ENCODE peak calls at places on chromosomes 1 and 21, in ten cellular contexts. Q, D, M, X, N, K, T, V, Y and P are unnamed samples.

GRCh38 chr1:194292912-194293311 is 1106.5 kb upstream of the B3GALT2 start:
- DNase-seq in X (no peak), Y (no peak), V (no peak), Q (no peak), K (no peak), M (no peak), T (no peak), D (no peak), N (no peak), P (no peak)

GRCh38 chr1:86159800-86160199 is 3.2 kb upstream of the COL24A1 start:
- DNase-seq in Y (no peak), Q (no peak), M (no peak), T (no peak), K (no peak), D (no peak), V (no peak), N (no peak), X (no peak), P (no peak)

GRCh38 chr1:7553042-7553690 is 217.9 kb upstream of the VAMP3 start:
- DNase-seq in Y (no peak), N (no peak), Q (no peak), X (no peak), T (no peak), M (no peak), D (no peak), V (no peak), K (no peak), P (no peak)

GRCh38 chr21:19922122-19922521 is 1076.1 kb upstream of the NCAM2 start:
- DNase-seq in X (no peak), T (peak), K (no peak), Y (no peak), M (no peak), N (no peak), Q (no peak), V (no peak), D (no peak), P (no peak)

GRCh38 chr1:117128323-117129079 is 7.0 kb upstream of the TRIM45 start:
- DNase-seq in Q (no peak), T (no peak), K (no peak), M (peak), Y (no peak), X (no peak), D (no peak), N (peak), V (peak), P (no peak)

GRCh38 chr1:44049839-44050238 is 18.6 kb upstream of the SLC6A9 start:
- DNase-seq in Q (no peak), D (no peak), Y (no peak), X (no peak), K (no peak), T (no peak), N (peak), V (peak), M (peak), P (peak)

GRCh38 chr1:248627971-248628844 is 6.7 kb downstream of the OR2T11 start:
- DNase-seq in D (no peak), V (no peak), Q (no peak), Y (no peak), K (no peak), N (no peak), T (no peak), M (no peak), X (no peak), P (no peak)

GRCh38 chr21:30408782-30409494 is 13.1 kb downstream of the KRTAP13-1 start:
- DNase-seq in M (peak), K (peak), Q (no peak), N (peak), T (peak), D (peak), Y (no peak), V (peak), X (peak), P (no peak)

GRCh38 chr1:165696625-165697100 is 1.7 kb downstream of the ALDH9A1 start:
- DNase-seq in V (peak), D (peak), N (peak), T (no peak), Q (no peak), M (peak), X (no peak), Y (no peak), K (no peak), P (peak)

GRCh38 chr1:204357551-204357950 is 2.2 kb downstream of the PLEKHA6 start:
- DNase-seq in M (no peak), Y (no peak), X (peak), V (no peak), K (no peak), T (peak), D (no peak), Q (no peak), N (peak), P (no peak)

GRCh38 chr1:99755664-99756063 is 10.8 kb downstream of the FRRS1 start:
- DNase-seq in T (no peak), K (no peak), Q (no peak), D (no peak), V (no peak), M (no peak), Y (no peak), N (no peak), X (no peak), P (no peak)

GRCh38 chr1:4071675-4072074 is 171.6 kb upstream of the C1orf174 start:
- DNase-seq in V (no peak), Q (no peak), N (no peak), Y (no peak), T (no peak), K (no peak), X (no peak), D (no peak), M (no peak), P (no peak)

GRCh38 chr1:166874464-166874863 is 1.6 kb downstream of the TADA1 start:
- DNase-seq in K (no peak), M (no peak), T (no peak), Q (no peak), Y (no peak), V (no peak), N (no peak), D (no peak), X (no peak), P (no peak)

GRCh38 chr1:109509176-109510134 is at the start of gene AMIGO1:
- DNase-seq in T (peak), V (peak), X (no peak), N (peak), Y (no peak), M (peak), Q (peak), D (peak), K (peak), P (no peak)

GRCh38 chr1:42529724-42530161 is 66.7 kb downstream of the CCDC30 start:
- DNase-seq in Y (no peak), T (no peak), X (no peak), K (no peak), M (peak), N (peak), D (peak), V (peak), Q (no peak), P (no peak)

GRCh38 chr1:191752342-191752741 is 405.9 kb upstream of the RGS18 start:
- DNase-seq in Q (no peak), X (no peak), K (no peak), D (no peak), Y (no peak), N (no peak), V (no peak), M (no peak), T (no peak), P (no peak)

GRCh38 chr1:72827285-72827684 is 544.9 kb upstream of the NEGR1 start:
- DNase-seq in V (peak), Y (no peak), T (no peak), D (no peak), N (peak), X (no peak), Q (no peak), K (no peak), M (peak), P (no peak)

GRCh38 chr21:32603131-32603530 is 9.0 kb downstream of the CFAP298 start:
- DNase-seq in Q (no peak), N (no peak), X (no peak), M (no peak), K (no peak), Y (no peak), T (no peak), V (no peak), D (no peak), P (no peak)

GRCh38 chr1:3618904-3619671 is 5.7 kb upstream of the TPRG1L start:
- DNase-seq in Y (no peak), T (peak), X (no peak), Q (peak), K (peak), V (peak), N (peak), M (peak), D (peak), P (peak)

GRCh38 chr1:76500111-76500510 is 367.2 kb upstream of the ST6GALNAC5 start:
- DNase-seq in V (no peak), Y (no peak), Q (no peak), X (no peak), D (no peak), M (peak), N (no peak), K (no peak), T (no peak), P (no peak)

GRCh38 chr1:153357853-153358690 is at the start of gene S100A9:
- DNase-seq in M (no peak), Y (no peak), X (no peak), Q (no peak), D (no peak), N (no peak), T (no peak), K (no peak), V (no peak), P (no peak)

GRCh38 chr1:89681045-89681729 is 48.3 kb downstream of the LRRC8C start:
- DNase-seq in Y (no peak), K (no peak), T (no peak), X (no peak), D (no peak), Q (no peak), N (no peak), M (no peak), V (no peak), P (no peak)

DNA sequence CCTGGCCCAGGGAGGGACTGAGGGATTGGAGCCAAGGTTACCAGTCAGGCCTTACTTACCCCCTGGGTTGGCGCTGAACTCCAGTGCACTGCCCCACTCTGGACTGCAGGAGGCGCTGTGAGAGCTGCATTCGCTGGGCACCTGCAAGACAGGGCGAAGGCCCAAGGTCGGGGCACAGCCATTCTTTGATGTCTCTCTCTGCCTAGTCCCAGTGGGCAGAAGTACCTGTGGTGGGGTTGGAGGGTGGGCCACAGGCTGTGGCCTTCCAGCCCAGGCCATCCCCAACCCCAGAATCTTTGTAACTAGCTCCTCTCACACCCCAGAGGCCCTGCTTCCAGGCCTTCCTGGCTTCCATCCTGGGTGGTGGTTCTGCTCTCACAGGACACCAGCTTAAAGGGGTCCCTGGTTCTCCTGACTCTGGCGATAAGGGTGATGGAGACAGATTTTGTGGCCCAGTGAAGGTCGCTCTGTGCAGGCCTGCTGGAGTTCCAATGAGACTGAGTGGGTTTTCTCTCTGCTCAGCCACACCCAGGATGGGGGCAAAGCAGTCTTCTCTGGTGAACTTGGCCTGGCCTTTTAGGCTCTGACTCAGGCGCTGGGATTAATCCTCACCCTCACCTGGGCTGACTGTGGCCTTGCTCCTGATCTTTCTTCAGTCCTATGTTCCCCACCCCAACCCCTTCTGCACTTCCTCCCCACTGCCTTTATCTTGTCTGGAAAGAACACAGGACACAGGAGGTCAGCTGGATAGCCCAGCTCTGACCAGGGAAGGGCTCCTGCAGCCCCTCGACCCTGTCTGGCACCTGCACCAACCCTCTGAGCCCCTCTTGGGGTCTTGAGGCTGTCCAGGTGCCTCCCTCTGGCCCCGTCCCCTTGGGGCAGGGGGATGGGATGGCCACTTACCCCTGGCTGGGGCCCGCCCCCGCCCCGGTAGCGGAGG is 954 bp downstream of the MYOG start:
- DNase-seq in X (no peak), Y (no peak), D (peak), M (no peak), T (peak), N (no peak), Q (no peak), V (no peak), K (no peak), P (no peak)
- TF ChIP-seq CTCF in X (peak), Y (no peak), D (peak), M (peak), T (peak), N (peak), Q (no peak), V (peak), K (peak), P (peak)

GRCh38 chr1:32742956-32743355 is 40.4 kb upstream of the SYNC start:
- DNase-seq in Q (no peak), X (no peak), T (no peak), K (no peak), D (peak), N (no peak), V (no peak), Y (no peak), M (no peak), P (no peak)

GRCh38 chr1:32741067-32741416 is 38.5 kb upstream of the SYNC start:
- DNase-seq in Y (no peak), T (no peak), V (no peak), K (no peak), N (no peak), M (no peak), X (no peak), Q (no peak), D (no peak), P (no peak)

GRCh38 chr1:32742132-32742947 is 39.8 kb upstream of the SYNC start:
- DNase-seq in T (peak), M (no peak), D (no peak), X (no peak), K (peak), Y (no peak), V (no peak), Q (no peak), N (no peak), P (no peak)

GRCh38 chr1:32743380-32744062 is 41.0 kb upstream of the SYNC start:
- DNase-seq in V (no peak), X (no peak), Q (no peak), K (no peak), D (peak), T (no peak), N (no peak), Y (no peak), M (no peak), P (no peak)

GRCh38 chr1:32741417-32742131 is 39.0 kb upstream of the SYNC start:
- DNase-seq in K (peak), V (no peak), Q (no peak), Y (no peak), X (no peak), N (no peak), D (no peak), T (no peak), M (no peak), P (no peak)
- TF ChIP-seq CTCF in K (no peak), V (peak), Q (no peak), Y (peak), X (no peak), N (peak), D (no peak), T (peak), M (peak), P (peak)

GRCh38 chr1:240562111-240562590 is 49.8 kb downstream of the GREM2 start:
- DNase-seq in X (no peak), T (no peak), K (no peak), M (peak), V (peak), Y (no peak), D (no peak), Q (no peak), N (peak), P (no peak)
- TF ChIP-seq CTCF in X (no peak), T (no peak), K (no peak), M (no peak), V (no peak), Y (no peak), D (no peak), Q (no peak), N (no peak), P (no peak)

DNA sequence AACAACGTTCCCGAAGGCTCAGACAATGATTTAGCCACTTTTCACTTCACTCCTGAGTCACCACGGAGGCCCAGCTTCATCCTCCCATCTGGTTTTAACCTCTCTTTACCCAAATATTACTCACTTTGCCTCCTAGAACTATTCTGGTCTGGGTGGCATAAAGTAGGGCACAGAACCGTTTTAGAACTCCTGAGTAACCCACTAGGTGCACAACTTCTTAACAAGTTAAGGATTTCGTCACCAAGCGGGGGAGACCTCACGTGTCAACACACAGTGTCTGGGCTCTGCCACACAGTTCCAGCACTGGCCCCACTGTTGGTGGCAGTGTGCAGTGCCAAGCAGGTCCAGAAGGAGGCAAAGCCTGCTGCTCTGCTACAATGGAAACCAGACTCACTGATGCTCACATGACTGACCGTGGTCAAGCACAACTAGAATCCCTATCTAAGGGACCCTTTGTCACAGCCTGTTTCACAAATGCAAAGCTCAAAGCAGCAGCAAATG is 121.7 kb downstream of the SIPA1L2 start:
- DNase-seq in X (no peak), T (no peak), Y (no peak), M (no peak), N (no peak), D (no peak), Q (no peak), V (no peak), K (no peak), P (no peak)
- TF ChIP-seq CTCF in X (peak), T (peak), Y (no peak), M (no peak), N (peak), D (no peak), Q (no peak), V (no peak), K (no peak), P (no peak)

GRCh38 chr1:221849110-221849509 is 107.2 kb upstream of the DUSP10 start:
- DNase-seq in Y (no peak), Q (no peak), N (no peak), V (no peak), X (no peak), M (no peak), D (no peak), T (no peak), K (no peak), P (no peak)
- TF ChIP-seq CTCF in Y (no peak), Q (no peak), N (no peak), V (no peak), X (no peak), M (no peak), D (no peak), T (no peak), K (no peak), P (no peak)

GRCh38 chr1:36160949-36161485 is 5.1 kb downstream of the MAP7D1 start:
- DNase-seq in M (peak), N (peak), K (peak), D (peak), T (peak), V (peak), X (peak), Q (peak), Y (no peak), P (no peak)
- TF ChIP-seq CTCF in M (peak), N (peak), K (no peak), D (no peak), T (peak), V (peak), X (no peak), Q (no peak), Y (no peak), P (peak)